ENCODE peak calls at places on chromosomes 3 and 15, in six cellular contexts. One of them, this sample, is unnamed.

GRCh38 chr15:57610130-57610529 is 18.4 kb downstream of the MYZAP start:
- DNase-seq in GM04504: peak; percentile 78
- DNase-seq in HepG2: no peak
- DNase-seq in AG04450: no peak
- DNase-seq in cardiac fibroblast: peak; percentile 31
- DNase-seq in LoVo: peak; percentile 96
- DNase-seq in this sample: no peak

GRCh38 chr15:83764201-83764839 is 110.4 kb downstream of the ADAMTSL3 start:
- DNase-seq in GM04504: no peak
- DNase-seq in HepG2: no peak
- DNase-seq in AG04450: no peak
- DNase-seq in cardiac fibroblast: no peak
- DNase-seq in LoVo: no peak
- DNase-seq in this sample: no peak

GRCh38 chr3:177977381-177978158 is 558.7 kb upstream of the KCNMB2 start:
- DNase-seq in GM04504: no peak
- DNase-seq in HepG2: no peak
- DNase-seq in AG04450: peak; percentile 74
- DNase-seq in cardiac fibroblast: peak; percentile 69
- DNase-seq in LoVo: no peak
- DNase-seq in this sample: no peak

GRCh38 chr3:184467171-184467570 is 87.3 kb downstream of the CHRD start:
- DNase-seq in GM04504: no peak
- DNase-seq in HepG2: no peak
- DNase-seq in AG04450: no peak
- DNase-seq in cardiac fibroblast: no peak
- DNase-seq in LoVo: no peak
- DNase-seq in this sample: no peak

GRCh38 chr15:89587955-89588354 is 12.7 kb downstream of the TICRR start:
- DNase-seq in GM04504: no peak
- DNase-seq in HepG2: no peak
- DNase-seq in AG04450: peak; percentile 24
- DNase-seq in cardiac fibroblast: peak; percentile 39
- DNase-seq in LoVo: no peak
- DNase-seq in this sample: no peak

GRCh38 chr3:72123908-72124441 is 339.0 kb upstream of the PROK2 start:
- DNase-seq in GM04504: peak; percentile 90
- DNase-seq in HepG2: peak; percentile 21
- DNase-seq in AG04450: peak; percentile 34
- DNase-seq in cardiac fibroblast: peak; percentile 93
- DNase-seq in LoVo: peak; percentile 81
- DNase-seq in this sample: no peak

GRCh38 chr3:140216249-140216648 is 281.3 kb downstream of the CLSTN2 start:
- DNase-seq in GM04504: no peak
- DNase-seq in HepG2: no peak
- DNase-seq in AG04450: no peak
- DNase-seq in cardiac fibroblast: no peak
- DNase-seq in LoVo: no peak
- DNase-seq in this sample: no peak

GRCh38 chr3:57557088-57557537 is 1.0 kb downstream of the PDE12 start:
- DNase-seq in GM04504: no peak
- DNase-seq in HepG2: peak; percentile 46
- DNase-seq in AG04450: no peak
- DNase-seq in cardiac fibroblast: peak; percentile 37
- DNase-seq in LoVo: no peak
- DNase-seq in this sample: peak; percentile 2

GRCh38 chr3:23665741-23666140 is 140.0 kb upstream of the UBE2E1 start:
- DNase-seq in GM04504: no peak
- DNase-seq in HepG2: no peak
- DNase-seq in AG04450: no peak
- DNase-seq in cardiac fibroblast: no peak
- DNase-seq in LoVo: no peak
- DNase-seq in this sample: no peak

GRCh38 chr15:62569460-62570404 is 404.6 kb upstream of the C2CD4B start:
- DNase-seq in GM04504: peak; percentile 83
- DNase-seq in HepG2: peak; percentile 97
- DNase-seq in AG04450: peak; percentile 91
- DNase-seq in cardiac fibroblast: peak; percentile 91
- DNase-seq in LoVo: peak; percentile 90
- DNase-seq in this sample: no peak

GRCh38 chr15:49438970-49439631 is 16.1 kb downstream of the FGF7 start:
- DNase-seq in GM04504: no peak
- DNase-seq in HepG2: no peak
- DNase-seq in AG04450: no peak
- DNase-seq in cardiac fibroblast: peak; percentile 65
- DNase-seq in LoVo: no peak
- DNase-seq in this sample: no peak

GRCh38 chr3:42489116-42489936 is 13.1 kb upstream of the VIPR1 start:
- DNase-seq in GM04504: no peak
- DNase-seq in HepG2: no peak
- DNase-seq in AG04450: no peak
- DNase-seq in cardiac fibroblast: no peak
- DNase-seq in LoVo: no peak
- DNase-seq in this sample: no peak

GRCh38 chr3:159005148-159005547 is 203.3 kb downstream of the MFSD1 start:
- DNase-seq in GM04504: no peak
- DNase-seq in HepG2: no peak
- DNase-seq in AG04450: no peak
- DNase-seq in cardiac fibroblast: no peak
- DNase-seq in LoVo: no peak
- DNase-seq in this sample: no peak

GRCh38 chr15:70318996-70319465 is 221.3 kb upstream of the TLE3 start:
- DNase-seq in GM04504: peak; percentile 90
- DNase-seq in HepG2: no peak
- DNase-seq in AG04450: peak; percentile 50
- DNase-seq in cardiac fibroblast: peak; percentile 49
- DNase-seq in LoVo: no peak
- DNase-seq in this sample: no peak

GRCh38 chr3:26246901-26247300 is 375.7 kb upstream of the LRRC3B start:
- DNase-seq in GM04504: no peak
- DNase-seq in HepG2: no peak
- DNase-seq in AG04450: no peak
- DNase-seq in cardiac fibroblast: no peak
- DNase-seq in LoVo: no peak
- DNase-seq in this sample: no peak

GRCh38 chr3:31732548-31732947 is 199.8 kb downstream of the STT3B start:
- DNase-seq in GM04504: no peak
- DNase-seq in HepG2: no peak
- DNase-seq in AG04450: no peak
- DNase-seq in cardiac fibroblast: no peak
- DNase-seq in LoVo: no peak
- DNase-seq in this sample: no peak

GRCh38 chr3:192224634-192225033 is 502.7 kb downstream of the FGF12 start:
- DNase-seq in GM04504: no peak
- DNase-seq in HepG2: no peak
- DNase-seq in AG04450: no peak
- DNase-seq in cardiac fibroblast: no peak
- DNase-seq in LoVo: no peak
- DNase-seq in this sample: no peak

GRCh38 chr15:63833246-63833696 is 477 bp downstream of the HERC1 start:
- DNase-seq in GM04504: no peak
- DNase-seq in HepG2: no peak
- DNase-seq in AG04450: no peak
- DNase-seq in cardiac fibroblast: peak; percentile 48
- DNase-seq in LoVo: peak; percentile 37
- DNase-seq in this sample: peak; percentile 3

GRCh38 chr3:127673191-127674098 is 693 bp downstream of the ABTB1 start:
- DNase-seq in GM04504: no peak
- DNase-seq in HepG2: no peak
- DNase-seq in AG04450: no peak
- DNase-seq in cardiac fibroblast: peak; percentile 75
- DNase-seq in LoVo: peak; percentile 74
- DNase-seq in this sample: peak; percentile 20

GRCh38 chr3:4983739-4984510 is 4.7 kb downstream of the BHLHE40 start:
- DNase-seq in GM04504: no peak
- DNase-seq in HepG2: no peak
- DNase-seq in AG04450: peak; percentile 74
- DNase-seq in cardiac fibroblast: peak; percentile 63
- DNase-seq in LoVo: peak; percentile 72
- DNase-seq in this sample: peak; percentile 71

GRCh38 chr3:143648218-143648617 is 200.1 kb downstream of the SLC9A9 start:
- DNase-seq in GM04504: no peak
- DNase-seq in HepG2: no peak
- DNase-seq in AG04450: no peak
- DNase-seq in cardiac fibroblast: no peak
- DNase-seq in LoVo: no peak
- DNase-seq in this sample: no peak

This sample was measured in activated T-helper 9 cell treated with anti-CD3 and anti-CD28 coated beads, Interleukin-2, amount 50 U/mL, for 16 hours.